ENCODE peak calls at places on chromosome 17, in six cellular contexts. P is gastrocnemius medialis, G is heart right ventricle, C is body of pancreas, E is H9, Z is fibroblast of lung. T is an unnamed sample.

GRCh38 chr17:4587195-4587594 is 2.9 kb downstream of the SMTNL2 start:
- DNase-seq in E (no peak), C (no peak), P (no peak), G (no peak), Z (no peak), T (no peak)

GRCh38 chr17:45734598-45734997 is 49.5 kb upstream of the CRHR1 start:
- DNase-seq in Z (no peak), C (no peak), E (peak; percentile 7), G (no peak), P (no peak), T (no peak)

GRCh38 chr17:28499366-28499668 is 6.8 kb upstream of the FOXN1 start:
- DNase-seq in E (no peak), P (no peak), G (no peak), Z (no peak), C (no peak), T (peak; percentile 69)

GRCh38 chr17:70945386-70945785 is 776.1 kb downstream of the KCNJ2 start:
- DNase-seq in C (no peak), P (no peak), G (no peak), Z (no peak), E (peak; percentile 40), T (no peak)

GRCh38 chr17:58452738-58453137 is 35.4 kb upstream of the RNF43 start:
- DNase-seq in P (no peak), C (no peak), G (no peak), Z (peak; percentile 1), E (no peak), T (no peak)

GRCh38 chr17:16513858-16514257 is 21.9 kb upstream of the LRRC75A start:
- DNase-seq in E (no peak), C (no peak), Z (no peak), P (no peak), G (no peak), T (no peak)

GRCh38 chr17:61414141-61414935 is 14.7 kb downstream of the TBX2 start:
- DNase-seq in P (no peak), C (no peak), G (peak; percentile 13), Z (peak; percentile 72), E (peak; percentile 30), T (peak; percentile 25)

GRCh38 chr17:65472602-65473001 is 88.8 kb downstream of the AXIN2 start:
- DNase-seq in Z (peak; percentile 76), P (peak; percentile 88), C (no peak), G (no peak), E (no peak), T (no peak)

GRCh38 chr17:38587193-38587592 is 18.6 kb downstream of the SRCIN1 start:
- DNase-seq in P (no peak), Z (no peak), E (no peak), C (no peak), G (no peak), T (no peak)
- H3K27me3 ChIP-seq in P (peaks cover 3% of the 10 kb centered on the region), Z (peaks cover 22% of the 10 kb centered on the region), E (no peaks in the 10 kb centered on the region), C (no peaks in the 10 kb centered on the region), G (no peaks in the 10 kb centered on the region), T (peaks cover 17% of the 10 kb centered on the region)

GRCh38 chr17:40019140-40019991 is 4.1 kb downstream of the CSF3 start:
- DNase-seq in G (no peak), E (no peak), C (no peak), P (peak; percentile 84), Z (peak; percentile 86), T (no peak)
- H3K27me3 ChIP-seq in G (no peaks in the 10 kb centered on the region), E (no peaks in the 10 kb centered on the region), C (no peaks in the 10 kb centered on the region), P (no peaks in the 10 kb centered on the region), Z (no peaks in the 10 kb centered on the region), T (no peaks in the 10 kb centered on the region)

DNA sequence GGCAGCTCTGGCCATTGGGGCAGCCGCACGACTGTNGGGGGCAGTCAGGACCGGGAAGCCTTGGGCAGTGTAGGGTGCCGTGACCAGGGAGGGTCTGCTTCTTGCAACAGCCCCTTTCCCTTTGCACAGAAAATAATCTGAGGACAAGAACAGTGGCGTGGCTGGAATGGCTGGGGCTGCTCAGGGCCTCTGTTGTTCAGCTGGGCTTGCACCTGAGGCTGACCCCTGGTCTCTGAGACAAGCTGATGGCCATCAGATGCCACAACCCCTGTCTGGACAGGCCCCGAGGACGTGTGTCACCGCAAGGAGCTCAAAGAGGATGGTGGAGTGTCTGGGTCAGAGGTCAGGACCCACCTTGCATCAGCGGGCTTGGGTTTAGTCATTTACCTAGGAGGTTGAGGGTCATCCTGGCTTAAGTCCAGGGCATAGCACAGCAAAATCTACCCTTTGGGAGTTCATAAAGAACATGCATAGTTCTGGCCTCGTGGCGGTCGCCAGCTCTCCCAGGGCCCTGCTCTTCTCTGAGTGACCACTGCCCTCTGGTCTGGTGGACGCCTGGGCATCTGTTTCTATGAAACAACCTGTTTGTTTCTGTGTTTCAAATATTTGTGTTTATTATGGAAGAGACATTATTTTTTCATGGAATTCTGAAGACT is 47.0 kb downstream of the METRNL start:
- DNase-seq in E (no peak), Z (no peak), C (no peak), G (no peak), P (no peak), T (no peak)
- H3K27me3 ChIP-seq in E (peaks cover 9% of the 10 kb centered on the region), Z (no peaks in the 10 kb centered on the region), C (no peaks in the 10 kb centered on the region), G (no peaks in the 10 kb centered on the region), P (peaks cover 23% of the 10 kb centered on the region), T (no peaks in the 10 kb centered on the region)

DNA sequence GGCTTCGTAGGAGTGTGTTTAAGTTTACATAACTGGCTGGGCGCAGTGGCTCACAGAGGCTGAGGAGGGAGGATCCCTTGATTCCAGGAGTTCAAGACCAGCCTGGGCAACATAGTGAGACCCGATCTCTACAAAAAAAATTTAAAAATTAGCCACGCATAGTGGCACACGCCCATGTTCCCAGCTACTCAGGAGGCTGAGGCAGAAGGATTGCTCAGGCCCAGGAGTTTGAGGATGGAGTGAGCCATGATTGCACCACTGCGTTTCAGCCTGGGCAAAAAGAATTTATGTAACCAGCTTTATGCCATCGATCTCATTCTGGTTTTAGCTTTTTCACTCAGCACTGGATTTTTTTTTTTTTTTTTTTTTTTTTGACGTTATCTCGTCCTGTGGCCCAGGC is 9.1 kb upstream of the CD300E start:
- DNase-seq in P (no peak), E (no peak), Z (no peak), C (no peak), G (no peak), T (no peak)
- H3K27me3 ChIP-seq in P (peaks cover 7% of the 10 kb centered on the region), E (no peaks in the 10 kb centered on the region), Z (no peaks in the 10 kb centered on the region), C (no peaks in the 10 kb centered on the region), G (no peaks in the 10 kb centered on the region), T (peaks cover 18% of the 10 kb centered on the region)

GRCh38 chr17:48336986-48337385 is 93.0 kb downstream of the SKAP1 start:
- DNase-seq in G (no peak), P (no peak), Z (no peak), E (no peak), C (no peak), T (no peak)
- H3K27me3 ChIP-seq in G (no peaks in the 10 kb centered on the region), P (peaks cover 8% of the 10 kb centered on the region), Z (no peaks in the 10 kb centered on the region), E (peaks cover 5% of the 10 kb centered on the region), C (peaks cover 10% of the 10 kb centered on the region), T (no peaks in the 10 kb centered on the region)

DNA sequence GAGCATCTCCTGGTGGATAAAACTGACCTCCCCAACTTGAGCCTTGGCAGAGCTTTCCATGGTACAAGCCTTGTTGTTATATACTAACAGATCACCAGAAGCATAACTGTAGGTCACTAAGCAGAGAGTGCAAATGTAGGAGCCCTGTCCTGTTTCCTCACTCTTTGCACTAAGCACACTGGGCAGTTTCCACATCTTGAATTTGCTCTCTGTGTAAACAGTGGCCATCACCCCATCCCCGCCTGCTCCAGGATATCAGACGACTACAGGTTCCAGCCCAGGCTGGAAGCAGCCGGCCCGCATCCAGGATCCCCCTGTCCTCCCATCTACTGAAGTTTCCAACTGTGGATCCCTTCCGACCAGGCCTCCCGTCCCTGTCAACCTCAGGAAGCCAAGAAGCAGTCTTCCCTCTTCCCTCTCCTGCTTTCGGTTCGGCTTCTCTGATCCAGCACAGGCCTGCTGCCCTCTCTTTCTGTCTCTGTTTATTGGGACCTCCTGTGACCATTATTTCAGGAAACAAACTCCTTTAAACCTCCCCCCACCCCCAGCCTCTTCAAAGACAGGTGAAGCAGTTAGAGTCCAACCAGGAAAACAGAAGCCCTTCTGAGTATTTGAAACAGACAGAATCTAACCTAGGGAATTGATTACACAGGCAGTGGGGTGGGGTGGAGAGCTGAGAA is 22.6 kb upstream of the CACNG4 start:
- DNase-seq in P (no peak), E (no peak), G (no peak), C (no peak), Z (no peak), T (no peak)
- H3K27me3 ChIP-seq in P (no peaks in the 10 kb centered on the region), E (no peaks in the 10 kb centered on the region), G (no peaks in the 10 kb centered on the region), C (no peaks in the 10 kb centered on the region), Z (peaks cover 24% of the 10 kb centered on the region), T (peaks cover 5% of the 10 kb centered on the region)

GRCh38 chr17:37278247-37278894 is 97.4 kb upstream of the C17orf78 start:
- DNase-seq in G (no peak), C (no peak), Z (no peak), P (no peak), E (no peak), T (no peak)
- H3K27me3 ChIP-seq in G (no peaks in the 10 kb centered on the region), C (no peaks in the 10 kb centered on the region), Z (no peaks in the 10 kb centered on the region), P (no peaks in the 10 kb centered on the region), E (no peaks in the 10 kb centered on the region), T (no peaks in the 10 kb centered on the region)

DNA sequence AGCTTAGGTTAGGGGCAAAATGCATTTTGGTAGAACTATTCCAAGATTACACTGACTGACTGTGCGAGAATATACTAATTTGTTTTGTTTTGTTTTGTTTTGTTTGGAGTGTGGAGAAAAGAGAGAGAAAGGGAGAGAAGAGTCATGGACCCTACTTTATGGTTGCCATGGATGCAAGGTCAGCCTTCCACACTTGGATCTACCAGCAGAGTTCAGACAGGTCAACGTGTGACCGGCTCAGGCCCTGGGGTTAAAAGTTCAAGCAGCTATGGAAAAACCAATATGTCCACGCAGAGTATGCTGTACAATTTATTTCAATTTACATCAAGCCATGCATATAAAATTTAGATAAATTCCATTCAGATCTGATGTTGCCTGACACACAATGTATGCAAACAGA is 122.8 kb downstream of the SKAP1 start:
- DNase-seq in Z (no peak), G (no peak), E (no peak), P (no peak), C (no peak), T (no peak)
- H3K27me3 ChIP-seq in Z (peaks cover 47% of the 10 kb centered on the region), G (peaks cover 11% of the 10 kb centered on the region), E (no peaks in the 10 kb centered on the region), P (peaks cover 33% of the 10 kb centered on the region), C (peaks cover 6% of the 10 kb centered on the region), T (peaks cover 74% of the 10 kb centered on the region)